ENCODE peak calls at places on chromosomes 7 and 10, in seven cellular contexts. Y is spleen, H is breast epithelium, F is osteocyte, N is GM12865, D is tibial nerve, C is fibroblast of villous mesenchyme. K is an unnamed sample.

GRCh38 chr10:71575934-71576801 is 143.4 kb downstream of the C10orf105 start:
- DNase-seq in Y (no peak), H (no peak), F (no peak), N (no peak), D (no peak), C (no peak), K (peak)

GRCh38 chr7:44280993-44281721 is 44.2 kb downstream of the CAMK2B start:
- DNase-seq in Y (peak), H (peak), F (peak), N (no peak), D (peak), C (no peak), K (no peak)

GRCh38 chr10:110500515-110500905 is 2.8 kb downstream of the DUSP5 start:
- DNase-seq in Y (no peak), H (no peak), F (no peak), N (no peak), D (no peak), C (peak), K (no peak)

GRCh38 chr7:142357953-142358520 is 100.2 kb upstream of the PRSS58 start:
- DNase-seq in Y (no peak), H (no peak), F (no peak), N (peak), D (no peak), C (peak), K (peak)

GRCh38 chr7:93889261-93889660 is 1.3 kb downstream of the TFPI2 start:
- DNase-seq in Y (no peak), H (no peak), F (no peak), N (no peak), D (no peak), C (peak), K (no peak)

GRCh38 chr10:113540845-113541553 is 11.9 kb upstream of the HABP2 start:
- DNase-seq in Y (no peak), H (no peak), F (no peak), N (no peak), D (no peak), C (no peak), K (no peak)

GRCh38 chr10:22481687-22482539 is 136.6 kb downstream of the SPAG6 start:
- DNase-seq in Y (no peak), H (no peak), F (no peak), N (no peak), D (no peak), C (no peak), K (no peak)

GRCh38 chr7:51045319-51046102 is 262.8 kb upstream of the GRB10 start:
- DNase-seq in Y (no peak), H (no peak), F (peak), N (no peak), D (no peak), C (peak), K (no peak)

GRCh38 chr10:116183733-116184447 is 89.1 kb downstream of the GFRA1 start:
- DNase-seq in Y (no peak), H (no peak), F (no peak), N (no peak), D (no peak), C (peak), K (peak)

GRCh38 chr10:78267070-78267469 is 233.4 kb downstream of the RPS24 start:
- DNase-seq in Y (no peak), H (no peak), F (no peak), N (no peak), D (no peak), C (peak), K (no peak)

GRCh38 chr10:28578454-28578853 is 45.5 kb downstream of the WAC start:
- DNase-seq in Y (no peak), H (no peak), F (no peak), N (no peak), D (no peak), C (no peak), K (no peak)

GRCh38 chr10:44312401-44312800 is 72.5 kb downstream of the CXCL12 start:
- DNase-seq in Y (no peak), H (no peak), F (peak), N (peak), D (no peak), C (no peak), K (no peak)

GRCh38 chr7:68734431-68734830 is 863.8 kb upstream of the AUTS2 start:
- DNase-seq in Y (no peak), H (no peak), F (no peak), N (no peak), D (no peak), C (no peak), K (no peak)

GRCh38 chr7:105678811-105679495 is 97.7 kb upstream of the EFCAB10 start:
- DNase-seq in Y (peak), H (peak), F (no peak), N (peak), D (peak), C (peak), K (peak)

GRCh38 chr10:3123571-3124411 is 48.8 kb downstream of the PITRM1 start:
- DNase-seq in Y (no peak), H (no peak), F (no peak), N (no peak), D (no peak), C (no peak), K (no peak)

GRCh38 chr10:101595591-101596433 is 7.7 kb downstream of the DPCD start:
- DNase-seq in Y (peak), H (no peak), F (no peak), N (no peak), D (no peak), C (peak), K (no peak)

GRCh38 chr7:157712666-157713235 is 375.9 kb downstream of the DNAJB6 start:
- DNase-seq in Y (peak), H (peak), F (no peak), N (no peak), D (no peak), C (no peak), K (peak)

GRCh38 chr10:93485690-93486089 is 3.6 kb upstream of the MYOF start:
- DNase-seq in Y (no peak), H (no peak), F (no peak), N (no peak), D (no peak), C (no peak), K (no peak)

GRCh38 chr7:27671675-27672074 is 9.0 kb upstream of the HIBADH start:
- DNase-seq in Y (no peak), H (no peak), F (no peak), N (no peak), D (no peak), C (no peak), K (no peak)

GRCh38 chr7:32588657-32589056 is 93.4 kb downstream of the AVL9 start:
- DNase-seq in Y (no peak), H (no peak), F (no peak), N (peak), D (no peak), C (peak), K (peak)

GRCh38 chr10:100518761-100519241 is 860 bp downstream of the SEC31B start:
- DNase-seq in Y (no peak), H (peak), F (peak), N (peak), D (peak), C (peak), K (peak)
- TF ChIP-seq CTCF in Y (peak), H (peak), F (peak), N (peak), D (peak), C (peak), K (peak)

GRCh38 chr7:146960747-146961416 is 844.3 kb downstream of the CNTNAP2 start:
- DNase-seq in Y (no peak), H (no peak), F (no peak), N (no peak), D (no peak), C (no peak), K (no peak)
- TF ChIP-seq CTCF in Y (no peak), H (no peak), F (no peak), N (no peak), D (no peak), C (no peak), K (peak)

GRCh38 chr10:46224414-46224682 is 62.4 kb upstream of the ANTXRL start:
- DNase-seq in Y (peak), H (no peak), F (peak), N (no peak), D (no peak), C (no peak), K (no peak)

GRCh38 chr10:46225597-46225996 is 61.2 kb upstream of the ANTXRL start:
- DNase-seq in Y (peak), H (peak), F (peak), N (no peak), D (no peak), C (no peak), K (peak)

GRCh38 chr10:46227571-46228075 is 59.2 kb upstream of the ANTXRL start:
- DNase-seq in Y (peak), H (peak), F (peak), N (no peak), D (no peak), C (no peak), K (no peak)

GRCh38 chr10:46226900-46227558 is 59.8 kb upstream of the ANTXRL start:
- DNase-seq in Y (peak), H (peak), F (peak), N (no peak), D (no peak), C (no peak), K (no peak)

DNA sequence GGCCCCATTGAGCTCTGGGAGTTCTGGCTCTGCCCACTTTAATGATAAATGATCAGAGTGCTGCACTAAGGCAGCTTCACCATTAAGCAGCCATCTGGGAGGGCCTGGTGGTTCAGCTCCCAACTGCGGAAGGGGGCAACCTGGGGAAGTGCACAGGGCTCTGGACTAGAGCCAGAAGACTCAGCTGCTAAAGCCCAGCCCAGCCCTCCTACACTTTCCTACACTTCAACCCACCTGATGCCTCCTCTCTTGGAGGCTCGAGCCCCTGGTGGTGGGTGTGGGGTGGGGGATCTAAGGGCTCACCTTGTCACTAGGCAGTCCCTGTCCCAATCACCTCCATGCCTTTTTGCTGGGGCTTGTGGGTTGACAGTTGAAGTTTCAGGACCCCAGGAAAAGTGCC is 60.6 kb upstream of the ANTXRL start:
- DNase-seq in Y (peak), H (peak), F (peak), N (no peak), D (no peak), C (no peak), K (no peak)
- TF ChIP-seq CTCF in Y (no peak), H (no peak), F (no peak), N (no peak), D (no peak), C (no peak), K (no peak)

GRCh38 chr7:17971392-17971791 is 31.1 kb upstream of the SNX13 start:
- DNase-seq in Y (no peak), H (no peak), F (no peak), N (no peak), D (no peak), C (peak), K (no peak)
- TF ChIP-seq CTCF in Y (no peak), H (no peak), F (peak), N (no peak), D (peak), C (no peak), K (no peak)

GRCh38 chr10:26861326-26861998 is 704 bp upstream of the ABI1 start:
- DNase-seq in Y (no peak), H (no peak), F (no peak), N (no peak), D (no peak), C (no peak), K (no peak)

GRCh38 chr10:26859241-26860025 is 1.3 kb downstream of the ABI1 start:
- DNase-seq in Y (no peak), H (no peak), F (no peak), N (no peak), D (no peak), C (peak), K (no peak)

GRCh38 chr10:26858707-26859034 is 2.1 kb downstream of the ABI1 start:
- DNase-seq in Y (no peak), H (no peak), F (no peak), N (peak), D (no peak), C (peak), K (peak)

GRCh38 chr10:26860026-26860541 is 674 bp downstream of the ABI1 start:
- DNase-seq in Y (peak), H (peak), F (peak), N (peak), D (peak), C (peak), K (peak)

GRCh38 chr10:26860542-26861325 is at the start of gene ABI1:
- DNase-seq in Y (peak), H (peak), F (peak), N (peak), D (peak), C (peak), K (peak)
- TF ChIP-seq CTCF in Y (peak), H (peak), F (no peak), N (peak), D (no peak), C (peak), K (no peak)

GRCh38 chr7:122901250-122901649 is 15.0 kb upstream of the CADPS2 start:
- DNase-seq in Y (no peak), H (no peak), F (no peak), N (no peak), D (no peak), C (peak), K (no peak)

DNA sequence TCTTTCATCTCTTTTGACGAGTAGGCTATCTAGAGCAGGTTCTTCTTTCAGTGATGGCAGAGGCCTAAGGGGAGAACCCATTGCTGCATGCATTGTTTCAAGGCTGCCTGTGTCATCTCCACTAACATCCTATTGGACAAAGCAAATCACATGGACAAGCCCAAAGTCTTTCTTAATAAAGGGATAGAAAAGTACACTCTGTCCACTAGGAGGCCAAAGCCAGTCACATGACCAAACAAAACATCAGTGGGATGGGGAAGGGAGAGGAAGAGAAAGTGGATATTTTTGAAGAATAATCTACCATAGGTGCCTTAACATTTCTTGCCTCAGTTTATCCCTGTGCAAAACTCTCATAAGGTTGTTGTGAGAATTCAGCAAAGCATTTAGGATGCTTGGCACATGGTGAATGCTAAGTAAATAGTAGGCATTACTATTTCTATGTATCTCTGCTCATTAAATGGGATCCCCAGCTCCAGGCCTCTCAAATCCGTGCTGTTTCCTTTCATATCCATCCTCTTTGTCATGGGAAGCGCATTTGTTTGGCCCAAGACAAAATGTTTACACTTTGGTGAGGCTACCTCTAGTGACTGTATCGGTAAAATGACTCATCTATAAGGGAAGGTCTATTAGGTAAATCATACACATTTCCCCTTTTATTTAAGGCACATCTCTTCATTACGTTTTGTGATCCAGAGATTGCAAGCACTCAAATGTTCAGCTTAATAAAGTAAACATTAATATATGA is 16.7 kb upstream of the CADPS2 start:
- DNase-seq in Y (no peak), H (no peak), F (no peak), N (peak), D (no peak), C (no peak), K (peak)
- TF ChIP-seq CTCF in Y (no peak), H (no peak), F (no peak), N (peak), D (no peak), C (no peak), K (no peak)

GRCh38 chr7:38424750-38425463 is 151.5 kb upstream of the TARP start:
- DNase-seq in Y (no peak), H (no peak), F (no peak), N (no peak), D (no peak), C (no peak), K (peak)
- TF ChIP-seq CTCF in Y (no peak), H (no peak), F (peak), N (no peak), D (no peak), C (no peak), K (peak)

GRCh38 chr7:141073173-141073640 is 657 bp upstream of the TMEM178B start:
- DNase-seq in Y (no peak), H (no peak), F (peak), N (peak), D (no peak), C (peak), K (no peak)

GRCh38 chr7:141072548-141073172 is 1.2 kb upstream of the TMEM178B start:
- DNase-seq in Y (no peak), H (peak), F (no peak), N (peak), D (no peak), C (peak), K (peak)

GRCh38 chr7:141071855-141072547 is 1.9 kb upstream of the TMEM178B start:
- DNase-seq in Y (no peak), H (no peak), F (no peak), N (no peak), D (no peak), C (no peak), K (no peak)

GRCh38 chr7:141073641-141074161 is at the start of gene TMEM178B:
- DNase-seq in Y (no peak), H (no peak), F (no peak), N (peak), D (no peak), C (no peak), K (no peak)

GRCh38 chr7:141071260-141071854 is 2.5 kb upstream of the TMEM178B start:
- DNase-seq in Y (no peak), H (no peak), F (no peak), N (peak), D (no peak), C (peak), K (peak)
- TF ChIP-seq CTCF in Y (no peak), H (no peak), F (no peak), N (peak), D (peak), C (no peak), K (peak)

GRCh38 chr7:11541330-11541729 is 290.7 kb downstream of the THSD7A start:
- DNase-seq in Y (no peak), H (no peak), F (no peak), N (no peak), D (no peak), C (no peak), K (no peak)

GRCh38 chr7:11538751-11539299 is 293.2 kb downstream of the THSD7A start:
- DNase-seq in Y (no peak), H (no peak), F (no peak), N (no peak), D (no peak), C (peak), K (no peak)

GRCh38 chr7:11539853-11540252 is 292.1 kb downstream of the THSD7A start:
- DNase-seq in Y (no peak), H (no peak), F (no peak), N (no peak), D (no peak), C (peak), K (peak)

GRCh38 chr7:11540271-11540761 is 291.7 kb downstream of the THSD7A start:
- DNase-seq in Y (no peak), H (no peak), F (no peak), N (no peak), D (no peak), C (peak), K (peak)
- TF ChIP-seq CTCF in Y (no peak), H (no peak), F (no peak), N (no peak), D (no peak), C (no peak), K (no peak)

GRCh38 chr7:71511361-71511807 is 379.4 kb downstream of the GALNT17 start:
- DNase-seq in Y (no peak), H (no peak), F (no peak), N (no peak), D (no peak), C (no peak), K (peak)
- TF ChIP-seq CTCF in Y (no peak), H (no peak), F (no peak), N (no peak), D (no peak), C (no peak), K (peak)

K was measured in NB4.